ENCODE peak calls at places on chromosome 3, in nine cellular contexts. Y is astrocyte of the spinal cord, S is progenitor cell of endocrine pancreas, E is endothelial cell, W is kidney epithelial cell, P is heart left ventricle, X is HFF-Myc, B is osteocyte, M is tibial nerve. D is an unnamed sample.

GRCh38 chr3:65895084-65895483 is 143.6 kb downstream of the MAGI1 start:
- DNase-seq in Y (no peak), P (no peak), E (no peak), S (no peak), W (no peak), B (no peak), X (no peak), M (no peak), D (no peak)

GRCh38 chr3:52372822-52373504 is 56.8 kb downstream of the DNAH1 start:
- DNase-seq in X (no peak), P (no peak), Y (no peak), B (no peak), W (no peak), S (no peak), M (no peak), E (peak), D (no peak)

GRCh38 chr3:159787191-159787590 is 201.4 kb upstream of the IL12A start:
- DNase-seq in M (no peak), B (no peak), S (no peak), Y (peak), P (no peak), X (peak), E (no peak), W (no peak), D (no peak)

GRCh38 chr3:61680617-61681016 is 119.2 kb downstream of the PTPRG start:
- DNase-seq in X (no peak), P (no peak), M (no peak), B (no peak), Y (no peak), E (no peak), W (no peak), S (no peak), D (no peak)

GRCh38 chr3:111734652-111735051 is 124.4 kb upstream of the PHLDB2 start:
- DNase-seq in E (no peak), M (no peak), W (no peak), P (no peak), B (no peak), Y (no peak), X (no peak), S (no peak), D (no peak)

GRCh38 chr3:170054204-170054603 is 16.4 kb downstream of the GPR160 start:
- DNase-seq in M (no peak), E (no peak), S (no peak), B (no peak), X (no peak), Y (no peak), W (no peak), P (no peak), D (no peak)

GRCh38 chr3:114496021-114496434 is 202.2 kb downstream of the TIGIT start:
- DNase-seq in M (no peak), P (peak), E (no peak), B (no peak), X (no peak), S (no peak), W (peak), Y (peak), D (no peak)

GRCh38 chr3:7309707-7310106 is 448.8 kb downstream of the GRM7 start:
- DNase-seq in P (peak), S (no peak), E (no peak), W (peak), X (no peak), B (no peak), Y (peak), M (peak), D (no peak)

GRCh38 chr3:3798641-3799113 is 554 bp upstream of the LRRN1 start:
- DNase-seq in E (peak), S (peak), P (no peak), X (no peak), B (no peak), W (no peak), Y (no peak), M (no peak), D (peak)

GRCh38 chr3:28799084-28799483 is 450.5 kb upstream of the AZI2 start:
- DNase-seq in M (no peak), W (no peak), S (no peak), P (no peak), Y (no peak), X (no peak), E (no peak), B (no peak), D (no peak)

GRCh38 chr3:160935413-160936095 is 169.6 kb downstream of the B3GALNT1 start:
- DNase-seq in S (no peak), Y (no peak), M (no peak), W (no peak), E (no peak), P (no peak), X (no peak), B (no peak), D (no peak)

GRCh38 chr3:30628931-30629590 is 22.7 kb downstream of the TGFBR2 start:
- DNase-seq in E (no peak), S (no peak), P (no peak), X (no peak), M (no peak), W (no peak), Y (no peak), B (no peak), D (no peak)

GRCh38 chr3:37620071-37620635 is 241.5 kb upstream of the CTDSPL start:
- DNase-seq in M (no peak), B (no peak), Y (no peak), X (no peak), P (no peak), W (no peak), E (no peak), S (no peak), D (no peak)

GRCh38 chr3:118760611-118761606 is 273.7 kb downstream of the IGSF11 start:
- DNase-seq in P (no peak), S (no peak), B (no peak), W (no peak), X (no peak), M (no peak), Y (no peak), E (no peak), D (no peak)

GRCh38 chr3:53230789-53231188 is 25.0 kb downstream of the TKT start:
- DNase-seq in B (no peak), M (no peak), S (no peak), P (no peak), W (no peak), X (no peak), Y (no peak), E (no peak), D (no peak)

GRCh38 chr3:188343894-188344293 is 189.9 kb downstream of the LPP start:
- DNase-seq in W (no peak), X (no peak), S (no peak), E (no peak), Y (no peak), M (no peak), B (no peak), P (no peak), D (no peak)

GRCh38 chr3:74067296-74067695 is 442.6 kb upstream of the PDZRN3 start:
- DNase-seq in W (no peak), S (no peak), M (peak), E (no peak), P (no peak), X (no peak), B (no peak), Y (peak), D (no peak)

GRCh38 chr3:130582457-130583155 is 65.6 kb downstream of the COL6A6 start:
- DNase-seq in B (no peak), W (no peak), Y (no peak), E (no peak), M (no peak), P (no peak), X (no peak), S (no peak), D (no peak)

GRCh38 chr3:99526927-99527326 is 111.5 kb upstream of the COL8A1 start:
- DNase-seq in S (no peak), M (no peak), W (no peak), P (no peak), Y (no peak), E (no peak), B (no peak), X (no peak), D (no peak)

GRCh38 chr3:147191795-147192385 is 214.5 kb downstream of the ZIC4 start:
- DNase-seq in S (peak), M (peak), W (peak), E (peak), X (peak), Y (peak), P (no peak), B (no peak), D (no peak)

GRCh38 chr3:30408105-30408557 is 198.3 kb upstream of the TGFBR2 start:
- DNase-seq in X (no peak), Y (peak), W (no peak), M (no peak), E (no peak), B (no peak), P (no peak), S (no peak), D (no peak)

GRCh38 chr3:46708401-46709146 is 7.4 kb downstream of the TMIE start:
- DNase-seq in E (no peak), B (no peak), P (peak), M (no peak), X (no peak), S (no peak), W (no peak), Y (no peak), D (no peak)

GRCh38 chr3:42713747-42714146 is 11.1 kb upstream of the HHATL start:
- DNase-seq in W (no peak), B (peak), S (peak), P (no peak), Y (no peak), M (no peak), E (no peak), X (no peak), D (no peak)

GRCh38 chr3:102224171-102224570 is 210.6 kb upstream of the ZPLD1 start:
- DNase-seq in B (no peak), E (peak), W (no peak), Y (peak), S (no peak), X (no peak), M (peak), P (no peak), D (no peak)

GRCh38 chr3:139418144-139418543 is 28.7 kb upstream of the COPB2 start:
- DNase-seq in Y (no peak), B (no peak), M (no peak), P (no peak), X (no peak), W (no peak), E (no peak), S (no peak), D (no peak)

GRCh38 chr3:22609139-22609538 is 594.0 kb upstream of the UBE2E2 start:
- DNase-seq in B (no peak), X (no peak), S (no peak), P (no peak), Y (no peak), E (no peak), W (no peak), M (no peak), D (no peak)

GRCh38 chr3:122973893-122974615 is 53.5 kb downstream of the SEMA5B start:
- DNase-seq in Y (no peak), X (no peak), M (no peak), S (no peak), W (no peak), E (no peak), B (no peak), P (no peak), D (no peak)

GRCh38 chr3:53616971-53617892 is 122.8 kb downstream of the CACNA1D start:
- DNase-seq in Y (no peak), P (no peak), X (no peak), M (no peak), W (no peak), S (no peak), B (peak), E (no peak), D (no peak)

GRCh38 chr3:53225181-53225580 is 30.6 kb downstream of the TKT start:
- DNase-seq in P (no peak), E (no peak), S (no peak), W (no peak), X (no peak), M (no peak), Y (no peak), B (no peak), D (no peak)

GRCh38 chr3:161349529-161350278 is 21.6 kb downstream of the SPTSSB start:
- DNase-seq in X (peak), B (no peak), W (peak), M (no peak), S (no peak), P (no peak), Y (peak), E (no peak), D (no peak)

GRCh38 chr3:140292684-140293083 is 357.7 kb downstream of the CLSTN2 start:
- DNase-seq in E (no peak), P (peak), M (peak), W (peak), X (peak), S (no peak), B (no peak), Y (peak), D (no peak)

GRCh38 chr3:88180398-88180999 is 30.7 kb downstream of the C3orf38 start:
- DNase-seq in B (no peak), E (no peak), Y (peak), P (no peak), W (no peak), X (peak), S (no peak), M (peak), D (no peak)

GRCh38 chr3:48423883-48424695 is 5.8 kb downstream of the PLXNB1 start:
- DNase-seq in W (no peak), M (no peak), Y (no peak), E (no peak), S (no peak), P (peak), B (no peak), X (no peak), D (no peak)

GRCh38 chr3:109432833-109433232 is 95.5 kb upstream of the DPPA4 start:
- DNase-seq in Y (no peak), P (no peak), S (no peak), W (no peak), M (no peak), B (no peak), E (no peak), X (no peak), D (no peak)

GRCh38 chr3:49724586-49724985 is 835 bp upstream of the GMPPB start:
- DNase-seq in W (no peak), X (no peak), B (no peak), Y (peak), M (no peak), P (no peak), S (no peak), E (no peak), D (no peak)

GRCh38 chr3:5800965-5801364 is 613.5 kb downstream of the EDEM1 start:
- DNase-seq in P (no peak), S (no peak), Y (no peak), B (no peak), X (no peak), M (no peak), W (no peak), E (no peak), D (no peak)

GRCh38 chr3:5798809-5799208 is 611.3 kb downstream of the EDEM1 start:
- DNase-seq in M (no peak), P (no peak), W (no peak), E (no peak), B (no peak), S (no peak), Y (peak), X (no peak), D (no peak)

GRCh38 chr3:5796541-5796940 is 609.0 kb downstream of the EDEM1 start:
- DNase-seq in B (no peak), W (no peak), P (no peak), S (no peak), Y (no peak), X (no peak), E (no peak), M (no peak), D (no peak)

GRCh38 chr3:5799421-5799820 is 611.9 kb downstream of the EDEM1 start:
- DNase-seq in M (no peak), E (no peak), S (no peak), P (no peak), W (no peak), Y (no peak), X (no peak), B (no peak), D (no peak)
- TF ChIP-seq CTCF in M (no peak), E (no peak), S (no peak), P (no peak), W (peak), Y (peak), X (no peak), B (no peak), D (peak)

GRCh38 chr3:78860567-78860966 is 907.2 kb downstream of the ROBO1 start:
- DNase-seq in B (no peak), P (no peak), W (no peak), E (no peak), S (no peak), Y (no peak), M (no peak), X (no peak), D (no peak)

GRCh38 chr3:78867409-78868372 is 900.1 kb downstream of the ROBO1 start:
- DNase-seq in S (no peak), W (no peak), B (no peak), Y (peak), E (no peak), X (no peak), M (no peak), P (no peak), D (no peak)

GRCh38 chr3:78861156-78861555 is 906.6 kb downstream of the ROBO1 start:
- DNase-seq in X (no peak), M (no peak), B (no peak), S (no peak), Y (no peak), P (no peak), W (no peak), E (no peak), D (no peak)

GRCh38 chr3:78858910-78859309 is 908.9 kb downstream of the ROBO1 start:
- DNase-seq in Y (no peak), W (no peak), E (no peak), B (no peak), S (no peak), P (no peak), M (no peak), X (no peak), D (no peak)

DNA sequence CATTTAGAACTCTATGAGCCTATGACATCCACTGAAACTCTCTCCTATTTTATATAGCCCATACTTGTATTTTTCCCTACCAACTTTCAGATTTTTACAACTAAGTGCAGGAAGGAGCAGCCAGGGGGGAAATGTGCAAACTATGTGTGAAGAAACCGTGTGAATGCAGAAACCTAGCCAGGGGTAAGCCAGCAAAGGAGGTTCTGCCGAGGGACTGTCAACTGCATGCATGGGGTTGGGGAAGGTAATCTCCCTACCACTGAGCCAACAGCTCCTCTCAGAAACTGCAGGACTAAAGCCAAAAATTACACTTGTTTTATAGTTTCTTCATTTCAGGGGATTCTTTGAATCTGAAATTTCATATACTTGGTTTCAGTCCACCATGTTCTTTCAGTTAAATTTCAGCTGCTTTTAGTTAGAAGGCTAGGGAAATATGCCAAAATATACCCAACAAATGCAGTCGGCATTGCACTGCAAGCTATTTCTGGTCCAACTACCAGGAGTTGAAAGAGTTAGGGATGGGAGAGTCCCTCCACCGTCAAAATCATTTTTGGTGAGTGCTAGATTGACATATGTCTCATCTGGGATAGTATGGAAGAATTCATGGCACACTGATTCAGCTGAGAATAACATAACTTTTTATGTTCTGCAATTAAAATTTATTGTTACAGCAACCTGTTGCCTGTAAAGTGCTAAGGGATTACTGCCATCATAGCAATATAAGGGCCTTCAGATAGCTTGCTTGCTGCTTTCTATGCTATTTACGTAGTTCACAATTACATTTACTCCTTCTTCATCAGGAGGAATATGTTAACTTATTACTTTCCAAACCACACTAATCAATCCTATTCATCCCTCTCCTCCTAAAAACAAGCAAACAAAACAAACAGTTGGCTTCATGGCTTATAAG is 904.2 kb downstream of the ROBO1 start:
- DNase-seq in W (no peak), M (no peak), B (no peak), P (no peak), S (no peak), X (no peak), E (no peak), Y (no peak), D (no peak)
- TF ChIP-seq CTCF in W (no peak), M (no peak), B (no peak), P (no peak), S (no peak), X (no peak), E (no peak), Y (no peak), D (no peak)

DNA sequence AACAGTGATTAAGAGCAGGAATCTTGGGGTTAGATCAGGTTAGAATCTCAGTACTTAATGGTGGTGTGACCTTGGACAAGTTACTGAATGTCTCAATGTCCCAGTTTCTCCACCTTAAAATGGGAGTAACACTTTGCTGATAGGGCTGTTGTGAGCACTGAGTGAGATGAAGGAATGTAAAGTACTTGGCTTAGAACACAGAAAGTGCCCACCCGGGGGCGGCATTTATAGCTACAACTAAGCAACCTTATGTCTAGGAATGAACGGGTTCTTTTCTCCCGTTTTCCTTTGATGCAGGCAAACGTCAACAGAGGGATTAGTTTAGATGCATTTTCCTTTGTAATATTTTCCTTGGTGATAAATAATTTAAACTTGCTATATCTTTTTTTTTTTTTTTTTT is 176.6 kb downstream of the USP13 start:
- DNase-seq in Y (no peak), P (no peak), M (no peak), E (no peak), B (no peak), X (no peak), S (no peak), W (no peak), D (no peak)
- TF ChIP-seq CTCF in Y (peak), P (no peak), M (no peak), E (no peak), B (peak), X (no peak), S (no peak), W (no peak), D (no peak)

GRCh38 chr3:128274837-128275236 is 121.6 kb downstream of the EEFSEC start:
- DNase-seq in P (no peak), M (no peak), S (no peak), Y (peak), B (peak), W (peak), E (no peak), X (peak), D (peak)
- TF ChIP-seq CTCF in P (no peak), M (no peak), S (no peak), Y (peak), B (no peak), W (no peak), E (no peak), X (no peak), D (no peak)

GRCh38 chr3:63979093-63979492 is 44.2 kb downstream of the PSMD6 start:
- DNase-seq in E (no peak), M (no peak), B (no peak), P (no peak), S (no peak), W (no peak), Y (no peak), X (no peak), D (no peak)
- TF ChIP-seq CTCF in E (no peak), M (no peak), B (no peak), P (no peak), S (no peak), W (no peak), Y (no peak), X (no peak), D (no peak)

GRCh38 chr3:168044049-168044448 is 51.7 kb downstream of the GOLIM4 start:
- DNase-seq in X (no peak), S (no peak), E (peak), W (no peak), B (no peak), P (no peak), M (no peak), Y (no peak), D (no peak)

GRCh38 chr3:168036654-168037419 is 58.9 kb downstream of the GOLIM4 start:
- DNase-seq in E (no peak), M (no peak), B (no peak), S (no peak), X (no peak), Y (no peak), W (no peak), P (no peak), D (no peak)

GRCh38 chr3:168040624-168041208 is 55.0 kb downstream of the GOLIM4 start:
- DNase-seq in M (no peak), P (no peak), B (no peak), X (peak), W (peak), Y (peak), E (peak), S (no peak), D (no peak)
- TF ChIP-seq CTCF in M (no peak), P (peak), B (peak), X (peak), W (peak), Y (peak), E (peak), S (peak), D (peak)